ENCODE peak calls at places on chromosomes 11 and 22, in six cellular contexts. One of them, this sample, is unnamed.

GRCh38 chr11:121741316-121741715 is 288.5 kb upstream of the SORL1-AS1 start:
- DNase-seq in mucosa of descending colon: no peak
- DNase-seq in prostate gland: no peak
- DNase-seq in MM.1S: no peak
- DNase-seq in kidney: no peak
- DNase-seq in neuronal stem cell: no peak
- DNase-seq in this sample: no peak

GRCh38 chr11:4543561-4543960 is 1.4 kb upstream of the OR52M1 start:
- DNase-seq in mucosa of descending colon: no peak
- DNase-seq in prostate gland: no peak
- DNase-seq in MM.1S: no peak
- DNase-seq in kidney: no peak
- DNase-seq in neuronal stem cell: no peak
- DNase-seq in this sample: no peak

GRCh38 chr11:70467196-70468085 is 69.1 kb downstream of the CTTN start:
- DNase-seq in mucosa of descending colon: peak
- DNase-seq in prostate gland: peak
- DNase-seq in MM.1S: peak
- DNase-seq in kidney: no peak
- DNase-seq in neuronal stem cell: peak
- DNase-seq in this sample: peak

GRCh38 chr11:121936375-121936774 is 179.6 kb downstream of the BLID start:
- DNase-seq in mucosa of descending colon: no peak
- DNase-seq in prostate gland: no peak
- DNase-seq in MM.1S: no peak
- DNase-seq in kidney: no peak
- DNase-seq in neuronal stem cell: no peak
- DNase-seq in this sample: no peak

GRCh38 chr11:63767415-63768231 is 952 bp downstream of the ZFTA start:
- DNase-seq in mucosa of descending colon: peak
- DNase-seq in prostate gland: no peak
- DNase-seq in MM.1S: peak
- DNase-seq in kidney: peak
- DNase-seq in neuronal stem cell: peak
- DNase-seq in this sample: peak

GRCh38 chr11:92886243-92886905 is 83.1 kb upstream of the MTNR1B start:
- DNase-seq in mucosa of descending colon: peak
- DNase-seq in prostate gland: peak
- DNase-seq in MM.1S: peak
- DNase-seq in kidney: no peak
- DNase-seq in neuronal stem cell: peak
- DNase-seq in this sample: no peak

GRCh38 chr11:124285610-124286344 is 28.0 kb downstream of the OR8D1 start:
- DNase-seq in mucosa of descending colon: no peak
- DNase-seq in prostate gland: no peak
- DNase-seq in MM.1S: no peak
- DNase-seq in kidney: no peak
- DNase-seq in neuronal stem cell: no peak
- DNase-seq in this sample: no peak

GRCh38 chr11:47179655-47179991 is 2.9 kb upstream of the ARFGAP2 start:
- DNase-seq in mucosa of descending colon: no peak
- DNase-seq in prostate gland: no peak
- DNase-seq in MM.1S: peak
- DNase-seq in kidney: no peak
- DNase-seq in neuronal stem cell: peak
- DNase-seq in this sample: no peak

GRCh38 chr22:33166206-33166605 is 108.0 kb upstream of the SYN3 start:
- DNase-seq in mucosa of descending colon: no peak
- DNase-seq in prostate gland: no peak
- DNase-seq in MM.1S: no peak
- DNase-seq in kidney: no peak
- DNase-seq in neuronal stem cell: no peak
- DNase-seq in this sample: no peak

GRCh38 chr22:18154821-18155390 is 4.9 kb downstream of the USP18 start:
- DNase-seq in mucosa of descending colon: no peak
- DNase-seq in prostate gland: no peak
- DNase-seq in MM.1S: no peak
- DNase-seq in kidney: no peak
- DNase-seq in neuronal stem cell: no peak
- DNase-seq in this sample: no peak

GRCh38 chr22:43409046-43409445 is 2.8 kb upstream of the MPPED1 start:
- DNase-seq in mucosa of descending colon: no peak
- DNase-seq in prostate gland: no peak
- DNase-seq in MM.1S: no peak
- DNase-seq in kidney: no peak
- DNase-seq in neuronal stem cell: no peak
- DNase-seq in this sample: no peak

GRCh38 chr11:10592331-10592730 is 23.9 kb upstream of the LYVE1 start:
- DNase-seq in mucosa of descending colon: no peak
- DNase-seq in prostate gland: no peak
- DNase-seq in MM.1S: no peak
- DNase-seq in kidney: no peak
- DNase-seq in neuronal stem cell: no peak
- DNase-seq in this sample: no peak

GRCh38 chr11:68436985-68437926 is 23.3 kb upstream of the PPP6R3 start:
- DNase-seq in mucosa of descending colon: no peak
- DNase-seq in prostate gland: no peak
- DNase-seq in MM.1S: no peak
- DNase-seq in kidney: no peak
- DNase-seq in neuronal stem cell: no peak
- DNase-seq in this sample: no peak

GRCh38 chr11:22079133-22079847 is 113.6 kb upstream of the ANO5 start:
- DNase-seq in mucosa of descending colon: no peak
- DNase-seq in prostate gland: no peak
- DNase-seq in MM.1S: no peak
- DNase-seq in kidney: no peak
- DNase-seq in neuronal stem cell: no peak
- DNase-seq in this sample: no peak

GRCh38 chr11:10484461-10485180 is 29.6 kb downstream of the AMPD3 start:
- DNase-seq in mucosa of descending colon: no peak
- DNase-seq in prostate gland: no peak
- DNase-seq in MM.1S: no peak
- DNase-seq in kidney: no peak
- DNase-seq in neuronal stem cell: no peak
- DNase-seq in this sample: no peak

GRCh38 chr11:128772814-128773213 is 78.9 kb downstream of the FLI1 start:
- DNase-seq in mucosa of descending colon: peak
- DNase-seq in prostate gland: no peak
- DNase-seq in MM.1S: no peak
- DNase-seq in kidney: peak
- DNase-seq in neuronal stem cell: no peak
- DNase-seq in this sample: peak

GRCh38 chr11:46200537-46201281 is 76.8 kb upstream of the CREB3L1 start:
- DNase-seq in mucosa of descending colon: no peak
- DNase-seq in prostate gland: no peak
- DNase-seq in MM.1S: no peak
- DNase-seq in kidney: no peak
- DNase-seq in neuronal stem cell: no peak
- DNase-seq in this sample: no peak

GRCh38 chr11:100939581-100939980 is 190.0 kb downstream of the PGR start:
- DNase-seq in mucosa of descending colon: no peak
- DNase-seq in prostate gland: no peak
- DNase-seq in MM.1S: no peak
- DNase-seq in kidney: no peak
- DNase-seq in neuronal stem cell: no peak
- DNase-seq in this sample: no peak

GRCh38 chr11:61004841-61005240 is 33.4 kb downstream of the CD6 start:
- DNase-seq in mucosa of descending colon: no peak
- DNase-seq in prostate gland: no peak
- DNase-seq in MM.1S: no peak
- DNase-seq in kidney: peak
- DNase-seq in neuronal stem cell: no peak
- DNase-seq in this sample: no peak

GRCh38 chr11:118295199-118295598 is 9.3 kb upstream of the CD3E start:
- DNase-seq in mucosa of descending colon: no peak
- DNase-seq in prostate gland: no peak
- DNase-seq in MM.1S: no peak
- DNase-seq in kidney: no peak
- DNase-seq in neuronal stem cell: no peak
- DNase-seq in this sample: no peak

GRCh38 chr11:68935516-68936357 is 32.0 kb downstream of the IGHMBP2 start:
- DNase-seq in mucosa of descending colon: no peak
- DNase-seq in prostate gland: no peak
- DNase-seq in MM.1S: no peak
- DNase-seq in kidney: peak
- DNase-seq in neuronal stem cell: no peak
- DNase-seq in this sample: no peak

GRCh38 chr11:119373917-119374631 is 7.4 kb downstream of the USP2 start:
- DNase-seq in mucosa of descending colon: peak
- DNase-seq in prostate gland: peak
- DNase-seq in MM.1S: peak
- DNase-seq in kidney: peak
- DNase-seq in neuronal stem cell: peak
- DNase-seq in this sample: peak

GRCh38 chr22:37357471-37357870 is 69.8 kb downstream of the ELFN2 start:
- DNase-seq in mucosa of descending colon: no peak
- DNase-seq in prostate gland: no peak
- DNase-seq in MM.1S: no peak
- DNase-seq in kidney: no peak
- DNase-seq in neuronal stem cell: no peak
- DNase-seq in this sample: no peak

GRCh38 chr11:46560300-46561025 is 33.4 kb downstream of the AMBRA1 start:
- DNase-seq in mucosa of descending colon: no peak
- DNase-seq in prostate gland: peak
- DNase-seq in MM.1S: peak
- DNase-seq in kidney: no peak
- DNase-seq in neuronal stem cell: no peak
- DNase-seq in this sample: no peak

GRCh38 chr11:11550534-11550933 is 71.3 kb downstream of the GALNT18 start:
- DNase-seq in mucosa of descending colon: no peak
- DNase-seq in prostate gland: no peak
- DNase-seq in MM.1S: no peak
- DNase-seq in kidney: no peak
- DNase-seq in neuronal stem cell: no peak
- DNase-seq in this sample: no peak

GRCh38 chr22:41445171-41446056 is 1.2 kb downstream of the TOB2 start:
- DNase-seq in mucosa of descending colon: peak
- DNase-seq in prostate gland: peak
- DNase-seq in MM.1S: peak
- DNase-seq in kidney: peak
- DNase-seq in neuronal stem cell: peak
- DNase-seq in this sample: no peak

GRCh38 chr11:36509265-36509664 is 807 bp downstream of the TRAF6 start:
- DNase-seq in mucosa of descending colon: no peak
- DNase-seq in prostate gland: no peak
- DNase-seq in MM.1S: peak
- DNase-seq in kidney: no peak
- DNase-seq in neuronal stem cell: peak
- DNase-seq in this sample: no peak

GRCh38 chr11:36383200-36383599 is 87.1 kb downstream of the PRR5L start:
- DNase-seq in mucosa of descending colon: no peak
- DNase-seq in prostate gland: no peak
- DNase-seq in MM.1S: no peak
- DNase-seq in kidney: no peak
- DNase-seq in neuronal stem cell: no peak
- DNase-seq in this sample: no peak

GRCh38 chr11:84714316-84714780 is 912.8 kb downstream of the DLG2 start:
- DNase-seq in mucosa of descending colon: peak
- DNase-seq in prostate gland: peak
- DNase-seq in MM.1S: peak
- DNase-seq in kidney: no peak
- DNase-seq in neuronal stem cell: peak
- DNase-seq in this sample: no peak

DNA sequence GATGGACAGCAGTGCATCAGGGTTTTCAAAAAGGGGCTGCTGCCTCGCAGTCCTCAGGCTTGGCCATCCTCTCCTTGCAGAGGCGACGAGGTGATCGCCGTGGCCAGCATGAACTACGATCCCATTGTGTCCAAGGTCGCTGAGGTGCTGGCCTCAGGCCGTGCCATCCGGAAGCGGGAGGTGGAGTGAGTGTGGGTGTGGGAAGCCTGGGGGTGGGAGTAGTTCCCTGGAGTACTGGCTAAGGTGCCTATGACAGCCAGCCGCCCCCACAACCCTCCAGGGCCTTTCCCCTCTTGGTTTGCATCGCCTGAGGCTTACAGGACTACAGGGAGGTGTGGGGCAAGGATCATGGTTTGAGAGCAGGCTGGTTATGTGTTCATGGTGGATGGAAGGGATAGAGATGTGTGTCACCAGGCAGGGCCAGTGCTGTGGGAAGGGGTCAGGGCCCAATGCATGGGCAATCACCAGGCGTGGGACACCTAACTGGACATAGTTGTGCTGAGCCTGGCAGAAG is 2.1 kb upstream of the LZTR1 start:
- DNase-seq in mucosa of descending colon: peak
- DNase-seq in prostate gland: no peak
- DNase-seq in MM.1S: no peak
- DNase-seq in kidney: peak
- DNase-seq in neuronal stem cell: no peak
- DNase-seq in this sample: no peak
- H3K4me3 ChIP-seq in mucosa of descending colon: no peak
- H3K4me3 ChIP-seq in prostate gland: no peak
- H3K4me3 ChIP-seq in MM.1S: no peak
- H3K4me3 ChIP-seq in kidney: peak
- H3K4me3 ChIP-seq in neuronal stem cell: no peak
- H3K4me3 ChIP-seq in this sample: peak

GRCh38 chr11:33292306-33292705 is 35.1 kb downstream of the HIPK3 start:
- DNase-seq in mucosa of descending colon: no peak
- DNase-seq in prostate gland: no peak
- DNase-seq in MM.1S: no peak
- DNase-seq in kidney: no peak
- DNase-seq in neuronal stem cell: no peak
- DNase-seq in this sample: no peak
- H3K4me3 ChIP-seq in mucosa of descending colon: no peak
- H3K4me3 ChIP-seq in prostate gland: no peak
- H3K4me3 ChIP-seq in MM.1S: no peak
- H3K4me3 ChIP-seq in kidney: peak
- H3K4me3 ChIP-seq in neuronal stem cell: no peak
- H3K4me3 ChIP-seq in this sample: no peak

GRCh38 chr22:45975266-45976161 is 1.4 kb downstream of the WNT7B start:
- DNase-seq in mucosa of descending colon: no peak
- DNase-seq in prostate gland: peak
- DNase-seq in MM.1S: no peak
- DNase-seq in kidney: no peak
- DNase-seq in neuronal stem cell: no peak
- DNase-seq in this sample: no peak
- H3K4me3 ChIP-seq in mucosa of descending colon: no peak
- H3K4me3 ChIP-seq in prostate gland: peak
- H3K4me3 ChIP-seq in MM.1S: no peak
- H3K4me3 ChIP-seq in kidney: no peak
- H3K4me3 ChIP-seq in neuronal stem cell: peak
- H3K4me3 ChIP-seq in this sample: peak

GRCh38 chr22:50246242-50247175 is 1.7 kb upstream of the TUBGCP6 start:
- DNase-seq in mucosa of descending colon: no peak
- DNase-seq in prostate gland: no peak
- DNase-seq in MM.1S: no peak
- DNase-seq in kidney: no peak
- DNase-seq in neuronal stem cell: no peak
- DNase-seq in this sample: no peak
- H3K4me3 ChIP-seq in mucosa of descending colon: no peak
- H3K4me3 ChIP-seq in prostate gland: no peak
- H3K4me3 ChIP-seq in MM.1S: peak
- H3K4me3 ChIP-seq in kidney: no peak
- H3K4me3 ChIP-seq in neuronal stem cell: peak
- H3K4me3 ChIP-seq in this sample: no peak

This sample was measured in upper lobe of right lung.